ENCODE peak calls at places on chromosomes 7 and 10, in five cellular contexts. X is fibroblast of lung, K is K562, B is Peyer's patch, R is psoas muscle. M is an unnamed sample.

GRCh38 chr10:36677170-36677768 is 448.1 kb upstream of the ANKRD30A start:
- DNase-seq in X (peak; percentile 64), K (no peak), B (no peak), R (no peak), M (no peak)

GRCh38 chr10:12628964-12629766 is 279.8 kb downstream of the CAMK1D start:
- DNase-seq in X (peak; percentile 41), K (no peak), B (no peak), R (no peak), M (no peak)

GRCh38 chr10:13399236-13399635 is 51.1 kb upstream of the SEPHS1 start:
- DNase-seq in X (no peak), K (no peak), B (no peak), R (no peak), M (no peak)

GRCh38 chr10:13074562-13075451 is 25.2 kb upstream of the OPTN start:
- DNase-seq in X (peak; percentile 53), K (peak; percentile 73), B (peak; percentile 35), R (peak; percentile 73), M (peak; percentile 68)

GRCh38 chr10:13099144-13099665 is 758 bp upstream of the OPTN start:
- DNase-seq in X (no peak), K (peak; percentile 58), B (peak; percentile 47), R (peak; percentile 61), M (no peak)

GRCh38 chr10:133013478-133013877 is 71.1 kb upstream of the CFAP46 start:
- DNase-seq in X (no peak), K (no peak), B (no peak), R (peak; percentile 60), M (peak; percentile 87)

GRCh38 chr10:18097524-18097923 is 42.7 kb upstream of the CACNB2 start:
- DNase-seq in X (peak; percentile 72), K (no peak), B (no peak), R (no peak), M (no peak)

GRCh38 chr7:7972128-7972527 is 3.5 kb downstream of the GLCCI1 start:
- DNase-seq in X (peak; percentile 54), K (no peak), B (no peak), R (no peak), M (no peak)

GRCh38 chr7:121544726-121545125 is 148.6 kb upstream of the FAM3C start:
- DNase-seq in X (peak; percentile 98), K (no peak), B (no peak), R (no peak), M (no peak)

GRCh38 chr7:17963281-17963680 is 23.0 kb upstream of the SNX13 start:
- DNase-seq in X (no peak), K (no peak), B (no peak), R (no peak), M (no peak)

GRCh38 chr7:139854803-139855497 is 25.9 kb downstream of the TBXAS1 start:
- DNase-seq in X (no peak), K (no peak), B (no peak), R (no peak), M (no peak)

GRCh38 chr7:67022501-67022900 is 25.9 kb downstream of the TYW1 start:
- DNase-seq in X (no peak), K (no peak), B (no peak), R (no peak), M (no peak)

GRCh38 chr7:108308276-108308675 is 148.0 kb downstream of the NRCAM start:
- DNase-seq in X (peak; percentile 40), K (no peak), B (no peak), R (no peak), M (no peak)

GRCh38 chr10:33697016-33697415 is 362.5 kb upstream of the NRP1 start:
- DNase-seq in X (no peak), K (no peak), B (no peak), R (no peak), M (no peak)

GRCh38 chr7:50212666-50213621 is 91.6 kb upstream of the IKZF1 start:
- DNase-seq in X (no peak), K (no peak), B (no peak), R (no peak), M (no peak)

GRCh38 chr7:158958618-158959017 is 102.3 kb downstream of the DYNC2I1 start:
- DNase-seq in X (no peak), K (no peak), B (no peak), R (no peak), M (no peak)

GRCh38 chr7:158959021-158959717 is 102.8 kb downstream of the DYNC2I1 start:
- DNase-seq in X (no peak), K (no peak), B (no peak), R (no peak), M (no peak)

GRCh38 chr7:158957507-158957900 is 101.1 kb downstream of the DYNC2I1 start:
- DNase-seq in X (no peak), K (peak; percentile 57), B (no peak), R (no peak), M (no peak)

GRCh38 chr7:158956805-158957506 is 100.6 kb downstream of the DYNC2I1 start:
- DNase-seq in X (no peak), K (no peak), B (no peak), R (no peak), M (no peak)

DNA sequence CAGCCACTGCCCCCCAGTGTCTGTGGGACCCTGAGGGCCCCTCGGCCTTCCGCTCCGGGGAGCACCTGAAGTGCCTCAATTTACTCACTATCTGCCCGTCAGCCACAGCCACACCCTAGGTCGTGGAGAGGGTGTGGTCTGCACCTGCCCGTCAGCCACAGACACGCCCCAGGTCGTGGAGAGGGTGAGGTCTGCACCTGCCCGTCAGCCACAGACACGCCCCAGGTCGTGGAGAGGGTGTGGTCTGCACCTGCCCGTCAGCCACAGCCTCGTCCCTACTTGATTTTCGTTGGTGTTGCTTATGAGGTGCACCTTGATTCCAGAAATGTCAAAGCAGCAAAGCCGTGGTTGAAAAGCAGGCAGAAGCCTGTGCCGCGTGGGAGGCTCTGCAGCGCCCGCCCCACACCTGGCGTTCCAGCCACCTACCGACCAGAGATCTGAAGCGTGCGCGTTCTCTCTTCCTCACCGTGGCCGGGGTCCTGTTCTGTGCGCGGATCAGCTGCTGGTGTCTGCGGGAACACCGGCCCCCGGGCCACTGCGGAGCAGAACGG is 101.6 kb downstream of the DYNC2I1 start:
- DNase-seq in X (no peak), K (peak; percentile 74), B (no peak), R (no peak), M (peak; percentile 88)
- TF ChIP-seq CTCF in X (no peak), K (no peak), B (no peak), R (no peak), M (no peak)

DNA sequence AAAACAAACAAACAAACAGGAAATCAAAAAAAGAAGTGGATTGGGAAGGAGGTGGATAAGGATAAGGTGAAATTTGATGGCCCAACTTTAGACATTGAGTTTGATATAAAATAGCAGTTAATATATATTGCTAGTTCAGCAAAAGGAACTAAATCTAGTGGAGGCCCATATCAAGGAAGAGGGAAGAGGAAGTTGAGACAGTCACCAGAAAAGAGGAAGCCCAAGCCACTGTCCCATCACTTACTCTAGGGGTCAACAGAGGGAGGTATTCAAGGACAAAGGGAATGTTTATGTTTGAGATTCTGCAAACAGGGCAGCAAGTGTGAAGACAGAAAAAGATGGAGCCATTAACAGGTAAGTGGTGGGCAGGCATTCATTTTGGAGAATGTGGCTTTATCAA is 3.7 kb downstream of the LAMTOR4 start:
- DNase-seq in X (no peak), K (no peak), B (no peak), R (no peak), M (no peak)
- H3K4me1 ChIP-seq in X (peaks cover under 1% of the 10 kb centered on the region), K (peaks cover 73% of the 10 kb centered on the region), B (peaks cover 61% of the 10 kb centered on the region), R (peaks cover 21% of the 10 kb centered on the region), M (peaks cover 62% of the 10 kb centered on the region)

GRCh38 chr10:99732033-99732912 is at the start of the genes COX15 and CUTC:
- DNase-seq in X (peak; percentile 95), K (peak; percentile 92), B (peak; percentile 93), R (peak; percentile 99), M (peak; percentile 98)

GRCh38 chr10:99733366-99733765 is 1.3 kb downstream of the CUTC start:
- DNase-seq in X (peak; percentile 31), K (no peak), B (no peak), R (no peak), M (no peak)

GRCh38 chr10:99730026-99730425 is 1.9 kb downstream of the COX15 start:
- DNase-seq in X (peak; percentile 65), K (no peak), B (no peak), R (no peak), M (no peak)

DNA sequence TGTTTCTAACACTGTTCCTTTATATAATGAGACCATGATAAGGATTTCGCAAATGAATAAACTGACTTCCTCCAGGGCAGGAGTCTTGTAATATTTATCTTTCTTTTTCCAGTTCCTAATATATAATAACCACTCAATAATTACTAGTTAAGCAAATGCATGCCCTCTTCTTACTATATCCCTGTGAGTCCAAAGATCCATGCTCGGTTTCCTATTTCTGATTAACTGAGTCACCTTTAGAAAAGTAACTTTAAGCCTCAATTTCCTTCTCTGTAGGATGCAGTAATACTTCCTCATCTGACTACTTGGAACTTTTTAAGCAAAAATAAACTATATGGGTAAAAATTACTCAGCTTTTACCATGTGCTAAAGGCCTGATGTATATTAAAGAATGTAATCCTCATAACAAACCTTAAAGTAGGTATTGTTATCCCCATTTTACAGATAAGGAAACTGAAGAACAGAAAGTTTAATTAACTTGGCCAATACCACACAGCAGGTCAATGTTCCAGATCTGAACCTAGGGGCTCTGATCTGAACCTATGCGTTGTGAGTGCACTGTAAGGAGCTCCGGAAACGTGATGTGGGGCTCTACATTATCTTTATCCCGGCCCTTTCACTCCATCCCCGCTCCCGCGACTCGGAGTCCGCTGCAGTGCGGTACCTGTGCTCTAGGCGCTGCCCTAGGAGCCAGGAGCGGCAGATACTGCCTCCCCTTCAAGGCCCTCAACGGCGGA is 463 bp downstream of the COX15 start:
- DNase-seq in X (no peak), K (no peak), B (no peak), R (no peak), M (no peak)
- TF ChIP-seq CTCF in X (no peak), K (no peak), B (no peak), R (no peak), M (no peak)

GRCh38 chr10:26435852-26436251 is 2.3 kb upstream of the APBB1IP start:
- DNase-seq in X (no peak), K (no peak), B (no peak), R (no peak), M (no peak)

GRCh38 chr10:26437637-26438461 is at the start of gene APBB1IP:
- DNase-seq in X (peak; percentile 22), K (no peak), B (peak; percentile 81), R (peak; percentile 88), M (peak; percentile 94)

GRCh38 chr10:26430641-26431163 is 7.4 kb upstream of the APBB1IP start:
- DNase-seq in X (no peak), K (no peak), B (no peak), R (no peak), M (no peak)

GRCh38 chr10:26436848-26437247 is 1.3 kb upstream of the APBB1IP start:
- DNase-seq in X (no peak), K (no peak), B (no peak), R (no peak), M (no peak)

GRCh38 chr10:26432938-26433337 is 5.2 kb upstream of the APBB1IP start:
- DNase-seq in X (peak; percentile 23), K (no peak), B (no peak), R (no peak), M (no peak)
- H3K4me1 ChIP-seq in X (no peaks in the 10 kb centered on the region), K (peaks cover under 1% of the 10 kb centered on the region), B (no peaks in the 10 kb centered on the region), R (no peaks in the 10 kb centered on the region), M (peaks cover 18% of the 10 kb centered on the region)

DNA sequence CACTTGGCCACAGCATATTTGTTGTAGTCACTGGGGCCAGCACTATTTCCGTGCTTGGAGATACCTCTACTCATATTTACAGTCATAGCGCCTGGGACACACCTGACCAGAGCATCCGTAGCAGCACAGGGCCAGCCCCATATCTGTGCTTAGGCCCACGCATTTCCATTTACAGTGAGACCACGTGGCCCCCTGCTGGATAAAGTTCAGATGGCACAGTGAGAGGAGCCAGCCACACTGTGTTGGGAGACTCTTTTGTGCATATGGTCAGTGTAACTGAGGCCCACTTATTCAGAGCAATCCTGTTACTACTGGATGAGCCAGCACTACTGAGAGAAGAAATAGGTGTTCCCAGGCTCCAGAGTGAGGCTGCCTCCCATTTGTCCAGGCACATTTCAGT is 455.3 kb downstream of the REEP3 start:
- DNase-seq in X (peak; percentile 1), K (peak; percentile 63), B (no peak), R (no peak), M (peak; percentile 53)
- TF ChIP-seq CTCF in X (peak; percentile 54), K (peak; percentile 74), B (peak; percentile 7), R (peak; percentile 17), M (peak; percentile 60)

M was measured in lower lobe of right lung.